ENCODE peak calls at places on chromosome 22, in nine cellular contexts. One of them, this sample, is unnamed.
A peak's percentile ranks its signal among the peaks of the same experiment; 100 is the strongest.

GRCh38 chr22:29715240-29715639 is 4.6 kb upstream of the CABP7 start:
- DNase-seq in NB4: peak; percentile 15
- DNase-seq in endothelial cell of umbilical vein: no peak
- DNase-seq in adrenal gland: no peak
- DNase-seq in esophagus muscularis mucosa: no peak
- DNase-seq in heart left ventricle: no peak
- DNase-seq in spleen: no peak
- DNase-seq in IMR-90: no peak
- DNase-seq in GM12878: no peak
- DNase-seq in this sample: no peak

GRCh38 chr22:35649636-35650250 is 1.5 kb downstream of the APOL6 start:
- DNase-seq in NB4: no peak
- DNase-seq in endothelial cell of umbilical vein: no peak
- DNase-seq in adrenal gland: no peak
- DNase-seq in esophagus muscularis mucosa: no peak
- DNase-seq in heart left ventricle: no peak
- DNase-seq in spleen: peak; percentile 40
- DNase-seq in IMR-90: no peak
- DNase-seq in GM12878: no peak
- DNase-seq in this sample: no peak

GRCh38 chr22:36191106-36191836 is 10.3 kb downstream of the APOL4 start:
- DNase-seq in NB4: no peak
- DNase-seq in endothelial cell of umbilical vein: no peak
- DNase-seq in adrenal gland: peak; percentile 79
- DNase-seq in esophagus muscularis mucosa: no peak
- DNase-seq in heart left ventricle: peak; percentile 85
- DNase-seq in spleen: no peak
- DNase-seq in IMR-90: peak; percentile 64
- DNase-seq in GM12878: no peak
- DNase-seq in this sample: peak; percentile 65

GRCh38 chr22:48316876-48317250 is 1510.8 kb downstream of the BRD1 start:
- DNase-seq in NB4: no peak
- DNase-seq in endothelial cell of umbilical vein: no peak
- DNase-seq in adrenal gland: no peak
- DNase-seq in esophagus muscularis mucosa: no peak
- DNase-seq in heart left ventricle: no peak
- DNase-seq in spleen: peak; percentile 48
- DNase-seq in IMR-90: no peak
- DNase-seq in GM12878: no peak
- DNase-seq in this sample: peak; percentile 9

GRCh38 chr22:23012081-23012622 is 58.2 kb upstream of the GNAZ start:
- DNase-seq in NB4: no peak
- DNase-seq in endothelial cell of umbilical vein: no peak
- DNase-seq in adrenal gland: no peak
- DNase-seq in esophagus muscularis mucosa: peak; percentile 90
- DNase-seq in heart left ventricle: no peak
- DNase-seq in spleen: no peak
- DNase-seq in IMR-90: no peak
- DNase-seq in GM12878: peak; percentile 36
- DNase-seq in this sample: no peak

GRCh38 chr22:19871845-19872778 is 17.4 kb upstream of the GNB1L start:
- DNase-seq in NB4: no peak
- DNase-seq in endothelial cell of umbilical vein: no peak
- DNase-seq in adrenal gland: peak; percentile 24
- DNase-seq in esophagus muscularis mucosa: no peak
- DNase-seq in heart left ventricle: peak; percentile 48
- DNase-seq in spleen: peak; percentile 64
- DNase-seq in IMR-90: no peak
- DNase-seq in GM12878: no peak
- DNase-seq in this sample: peak; percentile 18

GRCh38 chr22:42160251-42160650 is 29.6 kb upstream of the CYP2D6 start:
- DNase-seq in NB4: no peak
- DNase-seq in endothelial cell of umbilical vein: no peak
- DNase-seq in adrenal gland: no peak
- DNase-seq in esophagus muscularis mucosa: no peak
- DNase-seq in heart left ventricle: no peak
- DNase-seq in spleen: no peak
- DNase-seq in IMR-90: no peak
- DNase-seq in GM12878: no peak
- DNase-seq in this sample: no peak

GRCh38 chr22:19422440-19423301 is 8.9 kb downstream of the HIRA start:
- DNase-seq in NB4: no peak
- DNase-seq in endothelial cell of umbilical vein: no peak
- DNase-seq in adrenal gland: no peak
- DNase-seq in esophagus muscularis mucosa: no peak
- DNase-seq in heart left ventricle: no peak
- DNase-seq in spleen: peak; percentile 59
- DNase-seq in IMR-90: no peak
- DNase-seq in GM12878: no peak
- DNase-seq in this sample: no peak

GRCh38 chr22:29917052-29917902 is 34.3 kb downstream of the MTMR3 start:
- DNase-seq in NB4: peak; percentile 9
- DNase-seq in endothelial cell of umbilical vein: no peak
- DNase-seq in adrenal gland: peak; percentile 72
- DNase-seq in esophagus muscularis mucosa: no peak
- DNase-seq in heart left ventricle: no peak
- DNase-seq in spleen: no peak
- DNase-seq in IMR-90: peak; percentile 11
- DNase-seq in GM12878: no peak
- DNase-seq in this sample: peak; percentile 35

GRCh38 chr22:30675436-30675835 is 7.8 kb upstream of the DUSP18 start:
- DNase-seq in NB4: no peak
- DNase-seq in endothelial cell of umbilical vein: no peak
- DNase-seq in adrenal gland: no peak
- DNase-seq in esophagus muscularis mucosa: no peak
- DNase-seq in heart left ventricle: no peak
- DNase-seq in spleen: no peak
- DNase-seq in IMR-90: no peak
- DNase-seq in GM12878: no peak
- DNase-seq in this sample: no peak

GRCh38 chr22:37197451-37198289 is 9.6 kb upstream of the C1QTNF6 start:
- DNase-seq in NB4: no peak
- DNase-seq in endothelial cell of umbilical vein: peak; percentile 35
- DNase-seq in adrenal gland: peak; percentile 95
- DNase-seq in esophagus muscularis mucosa: no peak
- DNase-seq in heart left ventricle: no peak
- DNase-seq in spleen: peak; percentile 79
- DNase-seq in IMR-90: peak; percentile 61
- DNase-seq in GM12878: no peak
- DNase-seq in this sample: peak; percentile 73

GRCh38 chr22:35561796-35562526 is 21.3 kb downstream of the RASD2 start:
- DNase-seq in NB4: peak; percentile 88
- DNase-seq in endothelial cell of umbilical vein: no peak
- DNase-seq in adrenal gland: no peak
- DNase-seq in esophagus muscularis mucosa: no peak
- DNase-seq in heart left ventricle: no peak
- DNase-seq in spleen: no peak
- DNase-seq in IMR-90: peak; percentile 84
- DNase-seq in GM12878: no peak
- DNase-seq in this sample: no peak

GRCh38 chr22:26047516-26047915 is 121.7 kb upstream of the SEZ6L start:
- DNase-seq in NB4: no peak
- DNase-seq in endothelial cell of umbilical vein: no peak
- DNase-seq in adrenal gland: no peak
- DNase-seq in esophagus muscularis mucosa: no peak
- DNase-seq in heart left ventricle: no peak
- DNase-seq in spleen: no peak
- DNase-seq in IMR-90: no peak
- DNase-seq in GM12878: no peak
- DNase-seq in this sample: no peak

GRCh38 chr22:33986167-33986771 is 66.0 kb upstream of the LARGE1 start:
- DNase-seq in NB4: no peak
- DNase-seq in endothelial cell of umbilical vein: no peak
- DNase-seq in adrenal gland: no peak
- DNase-seq in esophagus muscularis mucosa: peak; percentile 53
- DNase-seq in heart left ventricle: no peak
- DNase-seq in spleen: no peak
- DNase-seq in IMR-90: no peak
- DNase-seq in GM12878: no peak
- DNase-seq in this sample: no peak

GRCh38 chr22:35631597-35631996 is 14.5 kb upstream of the MB start:
- DNase-seq in NB4: peak; percentile 72
- DNase-seq in endothelial cell of umbilical vein: peak; percentile 23
- DNase-seq in adrenal gland: peak; percentile 73
- DNase-seq in esophagus muscularis mucosa: no peak
- DNase-seq in heart left ventricle: no peak
- DNase-seq in spleen: peak; percentile 68
- DNase-seq in IMR-90: no peak
- DNase-seq in GM12878: no peak
- DNase-seq in this sample: no peak

GRCh38 chr22:19663821-19664325 is 50.4 kb upstream of the SEPTIN5 start:
- DNase-seq in NB4: peak; percentile 94
- DNase-seq in endothelial cell of umbilical vein: peak; percentile 70
- DNase-seq in adrenal gland: peak; percentile 56
- DNase-seq in esophagus muscularis mucosa: no peak
- DNase-seq in heart left ventricle: peak; percentile 82
- DNase-seq in spleen: no peak
- DNase-seq in IMR-90: peak; percentile 61
- DNase-seq in GM12878: no peak
- DNase-seq in this sample: peak; percentile 59

GRCh38 chr22:19679476-19680099 is 34.7 kb upstream of the SEPTIN5 start:
- DNase-seq in NB4: peak; percentile 45
- DNase-seq in endothelial cell of umbilical vein: peak; percentile 13
- DNase-seq in adrenal gland: peak; percentile 54
- DNase-seq in esophagus muscularis mucosa: no peak
- DNase-seq in heart left ventricle: peak; percentile 84
- DNase-seq in spleen: peak; percentile 90
- DNase-seq in IMR-90: no peak
- DNase-seq in GM12878: no peak
- DNase-seq in this sample: peak; percentile 46

GRCh38 chr22:44452531-44453420 is 45.3 kb downstream of the RTL6 start:
- DNase-seq in NB4: no peak
- DNase-seq in endothelial cell of umbilical vein: no peak
- DNase-seq in adrenal gland: peak; percentile 8
- DNase-seq in esophagus muscularis mucosa: no peak
- DNase-seq in heart left ventricle: no peak
- DNase-seq in spleen: peak; percentile 51
- DNase-seq in IMR-90: no peak
- DNase-seq in GM12878: no peak
- DNase-seq in this sample: no peak

GRCh38 chr22:45341503-45341902 is 31.8 kb downstream of the FAM118A start:
- DNase-seq in NB4: no peak
- DNase-seq in endothelial cell of umbilical vein: no peak
- DNase-seq in adrenal gland: no peak
- DNase-seq in esophagus muscularis mucosa: no peak
- DNase-seq in heart left ventricle: no peak
- DNase-seq in spleen: no peak
- DNase-seq in IMR-90: no peak
- DNase-seq in GM12878: no peak
- DNase-seq in this sample: no peak

GRCh38 chr22:43824724-43825485 is 12.8 kb upstream of the EFCAB6 start:
- DNase-seq in NB4: no peak
- DNase-seq in endothelial cell of umbilical vein: no peak
- DNase-seq in adrenal gland: peak; percentile 3
- DNase-seq in esophagus muscularis mucosa: no peak
- DNase-seq in heart left ventricle: no peak
- DNase-seq in spleen: no peak
- DNase-seq in IMR-90: no peak
- DNase-seq in GM12878: no peak
- DNase-seq in this sample: no peak

GRCh38 chr22:39010946-39011625 is 3.0 kb upstream of the APOBEC3C start:
- DNase-seq in NB4: no peak
- DNase-seq in endothelial cell of umbilical vein: no peak
- DNase-seq in adrenal gland: no peak
- DNase-seq in esophagus muscularis mucosa: no peak
- DNase-seq in heart left ventricle: no peak
- DNase-seq in spleen: no peak
- DNase-seq in IMR-90: no peak
- DNase-seq in GM12878: no peak
- DNase-seq in this sample: no peak
- TF ChIP-seq POLR2A in NB4: no peak
- TF ChIP-seq POLR2A in endothelial cell of umbilical vein: no peak
- TF ChIP-seq POLR2A in adrenal gland: no peak
- TF ChIP-seq POLR2A in esophagus muscularis mucosa: no peak
- TF ChIP-seq POLR2A in heart left ventricle: no peak
- TF ChIP-seq POLR2A in spleen: no peak
- TF ChIP-seq POLR2A in IMR-90: no peak
- TF ChIP-seq POLR2A in GM12878: no peak
- TF ChIP-seq POLR2A in this sample: no peak

DNA sequence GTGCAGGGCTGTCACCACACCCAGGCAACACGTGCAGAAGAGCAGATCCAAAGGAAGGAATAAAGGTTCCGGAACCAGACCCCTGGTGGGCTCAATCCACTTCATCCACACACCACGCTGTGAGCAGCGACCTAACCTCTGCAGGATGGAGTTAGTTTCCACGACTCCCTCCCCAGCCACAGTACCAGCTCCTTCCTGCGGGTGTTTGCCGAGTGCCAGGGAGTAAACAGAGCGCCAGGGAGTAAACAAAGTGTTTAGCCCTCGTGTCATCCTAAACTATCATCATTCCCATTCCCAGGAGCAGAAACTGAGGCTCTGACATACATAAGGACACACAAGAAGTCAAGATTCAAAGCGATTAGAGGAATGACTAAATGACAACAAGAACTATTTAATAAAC is 261.3 kb downstream of the MN1 start:
- DNase-seq in NB4: no peak
- DNase-seq in endothelial cell of umbilical vein: no peak
- DNase-seq in adrenal gland: no peak
- DNase-seq in esophagus muscularis mucosa: no peak
- DNase-seq in heart left ventricle: no peak
- DNase-seq in spleen: no peak
- DNase-seq in IMR-90: no peak
- DNase-seq in GM12878: no peak
- DNase-seq in this sample: no peak
- TF ChIP-seq POLR2A in NB4: no peak
- TF ChIP-seq POLR2A in endothelial cell of umbilical vein: no peak
- TF ChIP-seq POLR2A in adrenal gland: no peak
- TF ChIP-seq POLR2A in esophagus muscularis mucosa: no peak
- TF ChIP-seq POLR2A in heart left ventricle: no peak
- TF ChIP-seq POLR2A in spleen: no peak
- TF ChIP-seq POLR2A in IMR-90: no peak
- TF ChIP-seq POLR2A in GM12878: no peak
- TF ChIP-seq POLR2A in this sample: no peak

DNA sequence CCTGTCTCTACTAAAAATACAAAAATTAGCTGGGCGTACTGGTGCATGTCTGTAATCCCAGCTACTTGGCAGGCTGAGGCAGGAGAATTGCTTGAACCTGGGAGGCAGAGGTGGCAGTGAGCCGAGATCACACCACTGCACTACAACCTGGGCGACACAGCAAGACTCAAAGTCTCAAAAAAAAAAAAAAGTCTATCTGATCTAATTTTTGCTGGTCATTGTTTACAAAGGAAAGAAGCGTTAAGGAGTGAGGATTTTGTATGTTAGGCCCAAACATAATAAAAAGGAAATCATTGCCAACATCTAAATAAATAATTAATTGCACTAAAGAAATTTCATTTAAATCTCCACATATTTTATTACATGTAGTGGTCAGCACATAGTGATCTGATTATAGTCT is 2.9 kb downstream of the RBX1 start:
- DNase-seq in NB4: no peak
- DNase-seq in endothelial cell of umbilical vein: no peak
- DNase-seq in adrenal gland: no peak
- DNase-seq in esophagus muscularis mucosa: no peak
- DNase-seq in heart left ventricle: no peak
- DNase-seq in spleen: no peak
- DNase-seq in IMR-90: no peak
- DNase-seq in GM12878: no peak
- DNase-seq in this sample: no peak
- TF ChIP-seq POLR2A in NB4: no peak
- TF ChIP-seq POLR2A in endothelial cell of umbilical vein: no peak
- TF ChIP-seq POLR2A in adrenal gland: no peak
- TF ChIP-seq POLR2A in esophagus muscularis mucosa: no peak
- TF ChIP-seq POLR2A in heart left ventricle: no peak
- TF ChIP-seq POLR2A in spleen: no peak
- TF ChIP-seq POLR2A in IMR-90: no peak
- TF ChIP-seq POLR2A in GM12878: no peak
- TF ChIP-seq POLR2A in this sample: no peak

GRCh38 chr22:31937328-31937727 is 7.0 kb upstream of the YWHAH start:
- DNase-seq in NB4: no peak
- DNase-seq in endothelial cell of umbilical vein: no peak
- DNase-seq in adrenal gland: no peak
- DNase-seq in esophagus muscularis mucosa: no peak
- DNase-seq in heart left ventricle: no peak
- DNase-seq in spleen: peak; percentile 43
- DNase-seq in IMR-90: no peak
- DNase-seq in GM12878: no peak
- DNase-seq in this sample: no peak
- TF ChIP-seq POLR2A in NB4: no peak
- TF ChIP-seq POLR2A in endothelial cell of umbilical vein: no peak
- TF ChIP-seq POLR2A in adrenal gland: no peak
- TF ChIP-seq POLR2A in esophagus muscularis mucosa: no peak
- TF ChIP-seq POLR2A in heart left ventricle: no peak
- TF ChIP-seq POLR2A in spleen: no peak
- TF ChIP-seq POLR2A in IMR-90: no peak
- TF ChIP-seq POLR2A in GM12878: no peak
- TF ChIP-seq POLR2A in this sample: no peak

This sample was measured in ovary.